ENCODE peak calls at places on chromosomes 1 and 21, in eight cellular contexts. One of them, this sample, is unnamed.

GRCh38 chr1:37485902-37486679 is 11.7 kb downstream of the ZC3H12A start:
- DNase-seq in heart left ventricle: no peak
- DNase-seq in NCI-H2081: no peak
- DNase-seq in NCI-H774: no peak
- DNase-seq in HTR-8/SVneo: no peak
- DNase-seq in lung microvascular endothelial cell: no peak
- DNase-seq in sigmoid colon: no peak
- DNase-seq in MG63: no peak
- DNase-seq in this sample: no peak

GRCh38 chr1:26166719-26167281 is 2.0 kb downstream of the C1orf232 start:
- DNase-seq in MG63: no peak
- DNase-seq in HTR-8/SVneo: no peak
- DNase-seq in lung microvascular endothelial cell: no peak
- DNase-seq in sigmoid colon: no peak
- DNase-seq in NCI-H2081: no peak
- DNase-seq in heart left ventricle: no peak
- DNase-seq in NCI-H774: no peak
- DNase-seq in this sample: no peak

GRCh38 chr1:110320168-110320518 is 19.0 kb upstream of the RBM15 start:
- DNase-seq in HTR-8/SVneo: no peak
- DNase-seq in sigmoid colon: no peak
- DNase-seq in MG63: no peak
- DNase-seq in NCI-H2081: no peak
- DNase-seq in NCI-H774: no peak
- DNase-seq in heart left ventricle: no peak
- DNase-seq in lung microvascular endothelial cell: no peak
- DNase-seq in this sample: no peak

GRCh38 chr1:205068001-205068400 is 16.3 kb downstream of the TMEM81 start:
- DNase-seq in MG63: no peak
- DNase-seq in NCI-H2081: no peak
- DNase-seq in HTR-8/SVneo: no peak
- DNase-seq in heart left ventricle: no peak
- DNase-seq in lung microvascular endothelial cell: no peak
- DNase-seq in NCI-H774: no peak
- DNase-seq in sigmoid colon: no peak
- DNase-seq in this sample: no peak

GRCh38 chr1:241828576-241828975 is 19.4 kb upstream of the EXO1 start:
- DNase-seq in sigmoid colon: no peak
- DNase-seq in NCI-H774: no peak
- DNase-seq in MG63: peak
- DNase-seq in HTR-8/SVneo: no peak
- DNase-seq in NCI-H2081: no peak
- DNase-seq in heart left ventricle: no peak
- DNase-seq in lung microvascular endothelial cell: no peak
- DNase-seq in this sample: no peak

GRCh38 chr1:192724670-192725069 is 84.2 kb upstream of the RGS2 start:
- DNase-seq in lung microvascular endothelial cell: no peak
- DNase-seq in MG63: peak
- DNase-seq in sigmoid colon: no peak
- DNase-seq in NCI-H774: no peak
- DNase-seq in NCI-H2081: no peak
- DNase-seq in heart left ventricle: no peak
- DNase-seq in HTR-8/SVneo: no peak
- DNase-seq in this sample: peak

GRCh38 chr1:61141288-61142044 is 59.1 kb downstream of the NFIA start:
- DNase-seq in NCI-H774: peak
- DNase-seq in lung microvascular endothelial cell: peak
- DNase-seq in NCI-H2081: peak
- DNase-seq in MG63: no peak
- DNase-seq in HTR-8/SVneo: peak
- DNase-seq in heart left ventricle: no peak
- DNase-seq in sigmoid colon: no peak
- DNase-seq in this sample: peak

GRCh38 chr1:21922103-21923014 is 14.8 kb downstream of the HSPG2 start:
- DNase-seq in sigmoid colon: peak
- DNase-seq in MG63: no peak
- DNase-seq in NCI-H774: no peak
- DNase-seq in heart left ventricle: no peak
- DNase-seq in lung microvascular endothelial cell: no peak
- DNase-seq in HTR-8/SVneo: no peak
- DNase-seq in NCI-H2081: no peak
- DNase-seq in this sample: no peak

GRCh38 chr1:27858949-27859576 is 13.3 kb upstream of the THEMIS2 start:
- DNase-seq in NCI-H774: no peak
- DNase-seq in HTR-8/SVneo: no peak
- DNase-seq in MG63: no peak
- DNase-seq in lung microvascular endothelial cell: no peak
- DNase-seq in sigmoid colon: peak
- DNase-seq in NCI-H2081: no peak
- DNase-seq in heart left ventricle: no peak
- DNase-seq in this sample: no peak

GRCh38 chr1:76218888-76219588 is 144.5 kb downstream of the ST6GALNAC3 start:
- DNase-seq in MG63: no peak
- DNase-seq in heart left ventricle: no peak
- DNase-seq in NCI-H2081: no peak
- DNase-seq in HTR-8/SVneo: no peak
- DNase-seq in lung microvascular endothelial cell: no peak
- DNase-seq in sigmoid colon: no peak
- DNase-seq in NCI-H774: no peak
- DNase-seq in this sample: no peak

GRCh38 chr1:29124366-29125236 is 898 bp upstream of the TMEM200B start:
- DNase-seq in NCI-H774: peak
- DNase-seq in lung microvascular endothelial cell: peak
- DNase-seq in sigmoid colon: peak
- DNase-seq in HTR-8/SVneo: peak
- DNase-seq in MG63: peak
- DNase-seq in NCI-H2081: no peak
- DNase-seq in heart left ventricle: peak
- DNase-seq in this sample: peak

GRCh38 chr1:89987170-89987819 is 7.6 kb upstream of the ZNF326 start:
- DNase-seq in heart left ventricle: no peak
- DNase-seq in lung microvascular endothelial cell: peak
- DNase-seq in MG63: peak
- DNase-seq in NCI-H2081: peak
- DNase-seq in HTR-8/SVneo: peak
- DNase-seq in sigmoid colon: no peak
- DNase-seq in NCI-H774: peak
- DNase-seq in this sample: peak

GRCh38 chr1:19384113-19384512 is 72.0 kb downstream of the SLC66A1 start:
- DNase-seq in NCI-H2081: no peak
- DNase-seq in HTR-8/SVneo: peak
- DNase-seq in lung microvascular endothelial cell: peak
- DNase-seq in sigmoid colon: peak
- DNase-seq in MG63: peak
- DNase-seq in heart left ventricle: no peak
- DNase-seq in NCI-H774: no peak
- DNase-seq in this sample: no peak

GRCh38 chr21:21612446-21612845 is 614.2 kb downstream of the NCAM2 start:
- DNase-seq in NCI-H774: no peak
- DNase-seq in heart left ventricle: no peak
- DNase-seq in MG63: peak
- DNase-seq in NCI-H2081: no peak
- DNase-seq in HTR-8/SVneo: peak
- DNase-seq in lung microvascular endothelial cell: peak
- DNase-seq in sigmoid colon: no peak
- DNase-seq in this sample: peak

GRCh38 chr1:243609698-243610097 is 240.3 kb downstream of the AKT3 start:
- DNase-seq in heart left ventricle: no peak
- DNase-seq in sigmoid colon: no peak
- DNase-seq in NCI-H774: no peak
- DNase-seq in lung microvascular endothelial cell: no peak
- DNase-seq in NCI-H2081: no peak
- DNase-seq in MG63: no peak
- DNase-seq in HTR-8/SVneo: no peak
- DNase-seq in this sample: no peak

GRCh38 chr1:1071486-1072298 is 2.4 kb downstream of the RNF223 start:
- DNase-seq in NCI-H774: no peak
- DNase-seq in sigmoid colon: no peak
- DNase-seq in MG63: no peak
- DNase-seq in heart left ventricle: no peak
- DNase-seq in NCI-H2081: no peak
- DNase-seq in lung microvascular endothelial cell: no peak
- DNase-seq in HTR-8/SVneo: no peak
- DNase-seq in this sample: no peak

GRCh38 chr21:39845581-39846130 is 21.6 kb upstream of the PCP4 start:
- DNase-seq in sigmoid colon: no peak
- DNase-seq in NCI-H2081: no peak
- DNase-seq in HTR-8/SVneo: no peak
- DNase-seq in lung microvascular endothelial cell: no peak
- DNase-seq in MG63: peak
- DNase-seq in heart left ventricle: no peak
- DNase-seq in NCI-H774: no peak
- DNase-seq in this sample: no peak

GRCh38 chr1:8463144-8463927 is 145.4 kb downstream of the SLC45A1 start:
- DNase-seq in NCI-H774: no peak
- DNase-seq in HTR-8/SVneo: peak
- DNase-seq in sigmoid colon: no peak
- DNase-seq in MG63: no peak
- DNase-seq in NCI-H2081: peak
- DNase-seq in lung microvascular endothelial cell: peak
- DNase-seq in heart left ventricle: no peak
- DNase-seq in this sample: no peak

GRCh38 chr1:211579434-211580302 is 707 bp upstream of the SLC30A1 start:
- DNase-seq in lung microvascular endothelial cell: peak
- DNase-seq in HTR-8/SVneo: peak
- DNase-seq in NCI-H2081: peak
- DNase-seq in NCI-H774: peak
- DNase-seq in MG63: peak
- DNase-seq in heart left ventricle: no peak
- DNase-seq in sigmoid colon: peak
- DNase-seq in this sample: peak

GRCh38 chr1:228900099-228900965 is 165.1 kb downstream of the RHOU start:
- DNase-seq in HTR-8/SVneo: no peak
- DNase-seq in heart left ventricle: no peak
- DNase-seq in sigmoid colon: peak
- DNase-seq in lung microvascular endothelial cell: no peak
- DNase-seq in MG63: no peak
- DNase-seq in NCI-H774: no peak
- DNase-seq in NCI-H2081: no peak
- DNase-seq in this sample: no peak

GRCh38 chr1:6358757-6359567 is 34.6 kb downstream of the ACOT7 start:
- DNase-seq in NCI-H774: no peak
- DNase-seq in heart left ventricle: no peak
- DNase-seq in MG63: no peak
- DNase-seq in lung microvascular endothelial cell: peak
- DNase-seq in HTR-8/SVneo: no peak
- DNase-seq in sigmoid colon: no peak
- DNase-seq in NCI-H2081: peak
- DNase-seq in this sample: no peak

GRCh38 chr21:36733857-36734256 is 34.9 kb downstream of the SIM2 start:
- DNase-seq in MG63: no peak
- DNase-seq in heart left ventricle: no peak
- DNase-seq in NCI-H774: no peak
- DNase-seq in HTR-8/SVneo: no peak
- DNase-seq in lung microvascular endothelial cell: no peak
- DNase-seq in sigmoid colon: no peak
- DNase-seq in NCI-H2081: no peak
- DNase-seq in this sample: no peak

GRCh38 chr21:44011774-44012473 is at the start of gene TRAPPC10:
- DNase-seq in sigmoid colon: peak
- DNase-seq in HTR-8/SVneo: peak
- DNase-seq in NCI-H2081: peak
- DNase-seq in MG63: peak
- DNase-seq in NCI-H774: peak
- DNase-seq in lung microvascular endothelial cell: peak
- DNase-seq in heart left ventricle: peak
- DNase-seq in this sample: peak

GRCh38 chr1:2205191-2205952 is 10.8 kb upstream of the FAAP20 start:
- DNase-seq in HTR-8/SVneo: peak
- DNase-seq in NCI-H774: peak
- DNase-seq in NCI-H2081: peak
- DNase-seq in heart left ventricle: peak
- DNase-seq in lung microvascular endothelial cell: peak
- DNase-seq in MG63: peak
- DNase-seq in sigmoid colon: peak
- DNase-seq in this sample: no peak

GRCh38 chr21:33801424-33802405 is 113.9 kb downstream of the ATP5PO start:
- DNase-seq in MG63: peak
- DNase-seq in HTR-8/SVneo: peak
- DNase-seq in lung microvascular endothelial cell: peak
- DNase-seq in NCI-H2081: peak
- DNase-seq in heart left ventricle: no peak
- DNase-seq in sigmoid colon: no peak
- DNase-seq in NCI-H774: peak
- DNase-seq in this sample: peak

GRCh38 chr1:173789841-173790240 is 34.6 kb upstream of the DARS2 start:
- DNase-seq in lung microvascular endothelial cell: no peak
- DNase-seq in HTR-8/SVneo: no peak
- DNase-seq in NCI-H774: no peak
- DNase-seq in NCI-H2081: no peak
- DNase-seq in heart left ventricle: no peak
- DNase-seq in MG63: no peak
- DNase-seq in sigmoid colon: no peak
- DNase-seq in this sample: no peak

GRCh38 chr1:19074902-19075721 is 118.6 kb upstream of the IFFO2 start:
- DNase-seq in sigmoid colon: no peak
- DNase-seq in NCI-H774: no peak
- DNase-seq in lung microvascular endothelial cell: no peak
- DNase-seq in NCI-H2081: no peak
- DNase-seq in MG63: no peak
- DNase-seq in HTR-8/SVneo: no peak
- DNase-seq in heart left ventricle: no peak
- DNase-seq in this sample: peak

GRCh38 chr1:32900371-32900955 is 726 bp downstream of the TMEM54 start:
- DNase-seq in heart left ventricle: no peak
- DNase-seq in NCI-H2081: no peak
- DNase-seq in sigmoid colon: peak
- DNase-seq in lung microvascular endothelial cell: no peak
- DNase-seq in HTR-8/SVneo: no peak
- DNase-seq in NCI-H774: no peak
- DNase-seq in MG63: no peak
- DNase-seq in this sample: no peak

GRCh38 chr1:91020967-91021685 is 709 bp downstream of the ZNF644 start:
- DNase-seq in heart left ventricle: peak
- DNase-seq in NCI-H774: peak
- DNase-seq in lung microvascular endothelial cell: peak
- DNase-seq in MG63: peak
- DNase-seq in sigmoid colon: peak
- DNase-seq in HTR-8/SVneo: peak
- DNase-seq in NCI-H2081: peak
- DNase-seq in this sample: peak

GRCh38 chr1:3031401-3032221 is 10.3 kb downstream of the ACTRT2 start:
- DNase-seq in NCI-H2081: no peak
- DNase-seq in HTR-8/SVneo: no peak
- DNase-seq in heart left ventricle: peak
- DNase-seq in MG63: no peak
- DNase-seq in lung microvascular endothelial cell: no peak
- DNase-seq in NCI-H774: no peak
- DNase-seq in sigmoid colon: peak
- DNase-seq in this sample: no peak

GRCh38 chr1:32874860-32875793 is 4.4 kb upstream of the FNDC5 start:
- DNase-seq in NCI-H774: no peak
- DNase-seq in MG63: no peak
- DNase-seq in lung microvascular endothelial cell: no peak
- DNase-seq in HTR-8/SVneo: no peak
- DNase-seq in heart left ventricle: no peak
- DNase-seq in NCI-H2081: no peak
- DNase-seq in sigmoid colon: no peak
- DNase-seq in this sample: no peak

This sample was measured in RWPE1.